ENCODE peak calls at places on chromosomes 4 and X, in five cellular contexts. D is SW480; J is head of caudate nucleus; B is stimulated activated CD4-positive, alpha-beta T cell treated with anti-CD3 and anti-CD28 coated beads, Interleukin-4, amount 100 ng/mL, for 24 hours; I is Peyer's patch. A is an unnamed sample.

GRCh38 chr4:80213117-80213815 is 16.0 kb downstream of the PRDM8 start:
- DNase-seq in B (no peak), D (no peak), I (no peak), J (no peak), A (no peak)

GRCh38 chrX:39848900-39849299 is 248.9 kb downstream of the BCOR start:
- DNase-seq in J (no peak), D (no peak), I (no peak), B (no peak), A (no peak)

GRCh38 chrX:1011632-1012283 is 200.7 kb downstream of the CRLF2 start:
- DNase-seq in B (no peak), D (no peak), J (no peak), I (no peak), A (no peak)

GRCh38 chr4:150581611-150582010 is 340 bp upstream of the MAB21L2 start:
- DNase-seq in B (no peak), D (no peak), I (peak; percentile 46), J (no peak), A (peak; percentile 48)

GRCh38 chr4:85147481-85148076 is 181.1 kb upstream of the WDFY3 start:
- DNase-seq in D (peak; percentile 59), B (no peak), J (peak; percentile 42), I (no peak), A (peak; percentile 93)

GRCh38 chr4:2535386-2536192 is 858 bp upstream of the FAM193A start:
- DNase-seq in I (peak; percentile 67), D (peak; percentile 16), J (peak; percentile 59), B (peak; percentile 46), A (peak; percentile 62)

GRCh38 chrX:115047181-115047580 is 29.8 kb upstream of the IL13RA2 start:
- DNase-seq in J (no peak), B (no peak), D (no peak), I (no peak), A (no peak)

GRCh38 chr4:74357965-74358364 is 7.0 kb upstream of the EREG start:
- DNase-seq in J (no peak), D (no peak), B (no peak), I (no peak), A (no peak)

GRCh38 chr4:73447701-73448100 is 11.7 kb downstream of the AFP start:
- DNase-seq in B (no peak), D (no peak), I (no peak), J (no peak), A (no peak)

GRCh38 chr4:139025841-139026240 is 10.3 kb downstream of the NOCT start:
- DNase-seq in J (no peak), B (no peak), D (no peak), I (no peak), A (no peak)

GRCh38 chr4:76639292-76639691 is 204.3 kb downstream of the SHROOM3 start:
- DNase-seq in I (no peak), B (no peak), D (no peak), J (no peak), A (no peak)

GRCh38 chr4:87032884-87033533 is 98.2 kb downstream of the AFF1 start:
- DNase-seq in B (no peak), D (no peak), I (no peak), J (no peak), A (peak; percentile 70)

GRCh38 chr4:40829586-40829985 is 79.8 kb downstream of the NSUN7 start:
- DNase-seq in B (no peak), D (no peak), J (no peak), I (no peak), A (no peak)

GRCh38 chrX:38868941-38869378 is 67.7 kb downstream of the MID1IP1 start:
- DNase-seq in D (no peak), B (no peak), I (no peak), J (no peak), A (no peak)

GRCh38 chr4:25007608-25008007 is 23.1 kb downstream of the LGI2 start:
- DNase-seq in J (no peak), D (no peak), I (no peak), B (no peak), A (peak; percentile 29)

GRCh38 chrX:21933077-21933476 is 7.4 kb upstream of the SMS start:
- DNase-seq in J (no peak), B (no peak), I (no peak), D (no peak), A (no peak)

GRCh38 chr4:337932-338758 is 531 bp downstream of the ZNF141 start:
- DNase-seq in I (no peak), D (no peak), J (peak; percentile 66), B (peak; percentile 65), A (peak; percentile 8)

GRCh38 chr4:149752729-149753128 is 62.9 kb downstream of the IQCM start:
- DNase-seq in I (no peak), D (no peak), J (no peak), B (no peak), A (no peak)

GRCh38 chr4:142824368-142824767 is 21.7 kb downstream of the INPP4B start:
- DNase-seq in J (no peak), I (no peak), D (no peak), B (no peak), A (no peak)

GRCh38 chr4:157014621-157015591 is 43.3 kb upstream of the PDGFC start:
- DNase-seq in J (no peak), D (no peak), B (no peak), I (no peak), A (no peak)

GRCh38 chr4:118206627-118207026 is 146.2 kb downstream of the PRSS12 start:
- DNase-seq in I (no peak), B (no peak), D (no peak), J (no peak), A (no peak)

GRCh38 chr4:1194028-1194900 is 21.9 kb upstream of the SPON2 start:
- DNase-seq in I (peak; percentile 67), D (no peak), B (no peak), J (peak; percentile 65), A (no peak)

GRCh38 chrX:39063037-39063436 is 261.8 kb downstream of the MID1IP1 start:
- DNase-seq in J (no peak), D (no peak), B (no peak), I (no peak), A (no peak)

GRCh38 chr4:184114431-184114830 is 103.2 kb downstream of the ENPP6 start:
- DNase-seq in D (no peak), B (no peak), I (no peak), J (no peak), A (no peak)

GRCh38 chrX:106751407-106751806 is 24.9 kb downstream of the RNF128 start:
- DNase-seq in I (no peak), J (no peak), D (no peak), B (no peak), A (no peak)

GRCh38 chr4:47510506-47511143 is 25.6 kb downstream of the ATP10D start:
- DNase-seq in I (no peak), D (no peak), B (no peak), J (no peak), A (peak; percentile 36)

A was measured in pons.